ENCODE peak calls at places on chromosomes 2 and 18, in seven cellular contexts. I, H, X, N, W, Z and B are unnamed samples.

GRCh38 chr2:238567067-238567855 is 140.5 kb downstream of the ASB1 start:
- DNase-seq in I (no peak), X (no peak), W (no peak), H (no peak), N (no peak), Z (no peak), B (no peak)

GRCh38 chr2:129277611-129278010 is 701.9 kb upstream of the RAB6C start:
- DNase-seq in H (no peak), X (no peak), W (no peak), N (no peak), I (no peak), Z (no peak), B (no peak)

GRCh38 chr2:168143813-168144212 is 103.6 kb downstream of the STK39 start:
- DNase-seq in X (no peak), N (no peak), H (no peak), Z (no peak), W (no peak), I (no peak), B (no peak)

GRCh38 chr2:190343500-190344274 is at the start of gene INPP1:
- DNase-seq in X (peak; percentile 44), I (peak; percentile 72), W (peak; percentile 83), Z (peak; percentile 21), N (peak; percentile 86), H (peak; percentile 25), B (no peak)

GRCh38 chr2:212711851-212712250 is 173.2 kb upstream of the ERBB4 start:
- DNase-seq in Z (no peak), N (no peak), I (peak; percentile 32), W (no peak), H (no peak), X (no peak), B (no peak)

GRCh38 chr2:199596549-199596948 is 138.8 kb upstream of the SATB2 start:
- DNase-seq in X (no peak), N (no peak), H (no peak), Z (no peak), I (peak; percentile 11), W (no peak), B (no peak)

GRCh38 chr2:208948073-208948472 is 475.8 kb upstream of the MAP2 start:
- DNase-seq in X (no peak), Z (no peak), I (no peak), W (no peak), N (no peak), H (no peak), B (no peak)

GRCh38 chr2:155209696-155210449 is 511.4 kb downstream of the KCNJ3 start:
- DNase-seq in W (no peak), H (no peak), X (no peak), N (no peak), I (peak; percentile 30), Z (no peak), B (no peak)

GRCh38 chr2:54726940-54727339 is 3.5 kb downstream of the EML6 start:
- DNase-seq in W (no peak), N (no peak), X (no peak), H (no peak), Z (no peak), I (peak; percentile 12), B (no peak)

GRCh38 chr2:216222650-216223352 is 113.7 kb downstream of the XRCC5 start:
- DNase-seq in X (no peak), Z (no peak), H (no peak), I (peak; percentile 43), W (no peak), N (peak; percentile 72), B (no peak)

GRCh38 chr2:13414907-13415306 is 698.2 kb downstream of the TRIB2 start:
- DNase-seq in H (no peak), X (peak; percentile 11), Z (no peak), N (no peak), W (no peak), I (no peak), B (no peak)

GRCh38 chr2:105042189-105042588 is 4.3 kb downstream of the MRPS9 start:
- DNase-seq in W (no peak), I (no peak), X (no peak), N (peak; percentile 55), H (no peak), Z (no peak), B (no peak)

GRCh38 chr2:25879133-25879730 is 945 bp upstream of the ASXL2 start:
- DNase-seq in I (peak; percentile 65), N (no peak), W (no peak), H (no peak), Z (no peak), X (no peak), B (no peak)

GRCh38 chr2:119482481-119483394 is 41.5 kb downstream of the SCTR start:
- DNase-seq in X (no peak), H (no peak), N (peak; percentile 66), Z (no peak), W (no peak), I (no peak), B (no peak)

GRCh38 chr2:46489430-46489829 is 10.1 kb downstream of the TMEM247 start:
- DNase-seq in X (no peak), Z (no peak), I (no peak), H (no peak), W (no peak), N (no peak), B (no peak)

DNA sequence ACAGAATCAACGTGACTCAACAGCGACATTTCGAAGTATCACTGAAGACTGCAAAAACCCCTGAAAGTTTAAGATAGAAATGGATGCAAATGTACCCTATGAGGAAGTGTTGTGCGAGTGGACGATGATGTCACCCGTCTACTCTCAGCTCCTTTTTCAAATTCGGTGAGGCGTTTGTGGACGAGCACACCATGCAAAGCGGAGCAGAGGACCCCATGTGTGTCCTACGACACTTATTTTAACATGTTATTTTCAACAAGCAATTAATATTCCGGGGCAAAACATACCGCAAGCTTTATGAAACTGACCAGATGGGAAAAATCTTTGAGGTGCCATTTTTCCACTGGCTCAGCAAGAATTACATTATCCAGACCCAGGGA is 2.0 kb downstream of the PXDN start:
- DNase-seq in W (no peak), I (no peak), X (no peak), H (no peak), N (no peak), Z (no peak), B (no peak)
- H3K4me3 ChIP-seq in W (peak overlapping the region; percentile 71), I (peak overlapping the region; percentile 77), X (no peak overlapping the region), H (no peak overlapping the region), N (peak overlapping the region; percentile 84), Z (no peak overlapping the region), B (no peak overlapping the region)

GRCh38 chr2:235180642-235181041 is 228.8 kb downstream of the SH3BP4 start:
- DNase-seq in W (no peak), H (no peak), Z (no peak), I (no peak), N (no peak), X (no peak), B (no peak)
- H3K4me3 ChIP-seq in W (no peak overlapping the region), H (no peak overlapping the region), Z (no peak overlapping the region), I (no peak overlapping the region), N (no peak overlapping the region), X (no peak overlapping the region), B (no peak overlapping the region)

DNA sequence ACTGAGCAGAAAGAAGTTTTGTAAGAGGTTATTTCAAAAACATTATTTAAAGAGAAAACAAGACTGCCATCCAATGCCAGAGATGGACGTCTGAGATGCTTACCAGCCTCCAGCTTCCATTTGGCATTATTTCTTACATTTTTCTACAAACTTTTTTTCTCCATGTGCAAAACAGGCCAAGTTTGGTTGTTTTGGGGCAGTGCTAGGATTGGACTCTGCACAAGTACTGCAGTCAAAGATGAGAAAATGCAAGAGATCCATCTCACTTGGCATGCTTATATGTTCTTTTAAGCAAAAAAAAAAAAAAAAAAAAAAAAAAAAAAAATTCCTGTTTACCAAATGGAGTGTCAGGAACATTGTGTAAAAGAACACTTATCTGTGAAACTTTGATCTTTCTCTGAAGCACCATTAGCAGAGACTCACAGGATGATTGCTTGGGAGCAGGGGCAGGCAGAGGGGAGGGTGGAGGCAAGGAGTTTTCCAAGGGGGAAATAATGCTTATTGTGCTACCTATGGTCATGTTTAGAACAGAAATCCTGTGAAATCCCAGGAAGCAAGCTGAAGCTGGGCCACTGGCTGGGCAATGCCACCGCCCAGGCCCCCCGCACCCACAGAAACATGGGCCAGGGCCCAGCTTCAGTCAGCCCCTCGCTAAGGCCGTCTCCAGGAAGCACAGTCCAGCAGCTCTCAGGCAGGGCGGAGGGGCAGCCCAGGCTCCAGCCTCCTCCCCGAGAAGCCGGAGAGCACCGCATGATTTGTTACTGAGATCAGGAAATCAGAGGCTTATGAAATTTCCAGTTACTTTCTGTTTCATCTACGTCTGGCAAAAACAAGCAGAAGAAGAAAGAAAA is 229.4 kb downstream of the ZNF516 start:
- DNase-seq in I (peak; percentile 66), X (no peak), W (no peak), H (peak; percentile 45), Z (no peak), N (no peak), B (no peak)
- H3K4me3 ChIP-seq in I (peak overlapping the region; percentile 47), X (no peak overlapping the region), W (no peak overlapping the region), H (no peak overlapping the region), Z (no peak overlapping the region), N (no peak overlapping the region), B (no peak overlapping the region)

GRCh38 chr2:240895656-240896388 is at the start of gene MAB21L4:
- DNase-seq in X (no peak), I (no peak), H (no peak), N (no peak), Z (no peak), W (peak; percentile 51), B (no peak)
- H3K4me3 ChIP-seq in X (peak within 1 kb of the TSS; percentile 55), I (no peak within 1 kb of the TSS), H (no peak within 1 kb of the TSS), N (no peak within 1 kb of the TSS), Z (no peak within 1 kb of the TSS), W (no peak within 1 kb of the TSS), B (no peak within 1 kb of the TSS)

GRCh38 chr18:8003878-8004675 is 437.0 kb downstream of the PTPRM start:
- DNase-seq in H (no peak), Z (no peak), W (no peak), N (no peak), X (no peak), I (no peak), B (no peak)
- H3K4me3 ChIP-seq in H (no peak overlapping the region), Z (no peak overlapping the region), W (no peak overlapping the region), N (no peak overlapping the region), X (no peak overlapping the region), I (no peak overlapping the region), B (no peak overlapping the region)

DNA sequence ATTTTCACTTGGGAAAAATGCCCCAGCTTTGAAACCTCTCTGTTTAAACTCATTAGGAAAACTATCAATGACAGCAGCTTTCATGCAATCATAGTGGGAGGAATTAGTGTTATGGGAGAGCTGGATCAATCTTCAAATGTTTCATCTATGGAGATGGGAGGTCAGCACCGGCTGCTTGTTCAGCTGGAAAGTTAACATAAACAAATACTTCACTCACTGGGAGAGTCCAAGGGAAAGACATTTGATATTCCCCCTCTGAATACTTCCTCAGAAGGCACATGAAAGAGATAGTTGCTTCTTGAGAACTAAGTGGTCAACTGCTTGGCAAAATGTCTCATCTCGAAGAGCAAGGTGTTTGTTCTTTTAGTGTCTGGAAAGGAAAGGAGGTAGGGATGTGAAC is 7.3 kb downstream of the LYPD1 start:
- DNase-seq in X (no peak), I (peak; percentile 63), N (no peak), H (no peak), Z (no peak), W (no peak), B (no peak)
- H3K4me3 ChIP-seq in X (no peak overlapping the region), I (no peak overlapping the region), N (no peak overlapping the region), H (no peak overlapping the region), Z (no peak overlapping the region), W (no peak overlapping the region), B (no peak overlapping the region)